ENCODE peak calls at places on chromosomes 4 and X, in four cellular contexts. One of them, this sample, is unnamed.

GRCh38 chr4:116391020-116391419 is 694.4 kb downstream of the TRAM1L1 start:
- DNase-seq in dorsolateral prefrontal cortex: no peak
- DNase-seq in spleen: no peak
- DNase-seq in psoas muscle: no peak
- DNase-seq in this sample: no peak

GRCh38 chr4:77052352-77052751 is 23.4 kb downstream of the CCNI start:
- DNase-seq in psoas muscle: no peak
- DNase-seq in spleen: no peak
- DNase-seq in dorsolateral prefrontal cortex: no peak
- DNase-seq in this sample: peak; percentile 43

GRCh38 chrX:21225643-21226042 is 148.6 kb upstream of the CNKSR2 start:
- DNase-seq in psoas muscle: no peak
- DNase-seq in spleen: no peak
- DNase-seq in dorsolateral prefrontal cortex: no peak
- DNase-seq in this sample: no peak

GRCh38 chrX:122546269-122546668 is 637.8 kb upstream of the GRIA3 start:
- DNase-seq in dorsolateral prefrontal cortex: no peak
- DNase-seq in spleen: no peak
- DNase-seq in psoas muscle: no peak
- DNase-seq in this sample: no peak

GRCh38 chrX:68832516-68833447 is 4.0 kb downstream of the EFNB1 start:
- DNase-seq in spleen: no peak
- DNase-seq in psoas muscle: no peak
- DNase-seq in dorsolateral prefrontal cortex: no peak
- DNase-seq in this sample: no peak

GRCh38 chrX:49199906-49200771 is at the start of gene SYP:
- DNase-seq in psoas muscle: peak; percentile 93
- DNase-seq in spleen: peak; percentile 95
- DNase-seq in dorsolateral prefrontal cortex: peak; percentile 89
- DNase-seq in this sample: peak; percentile 71

GRCh38 chr4:173252024-173252935 is 81.9 kb downstream of the HMGB2 start:
- DNase-seq in psoas muscle: peak; percentile 75
- DNase-seq in spleen: no peak
- DNase-seq in dorsolateral prefrontal cortex: no peak
- DNase-seq in this sample: no peak

GRCh38 chr4:175531405-175532091 is 280.5 kb downstream of the GPM6A start:
- DNase-seq in psoas muscle: no peak
- DNase-seq in dorsolateral prefrontal cortex: no peak
- DNase-seq in spleen: no peak
- DNase-seq in this sample: no peak

GRCh38 chr4:169823685-169824084 is 65.9 kb upstream of the HPF1 start:
- DNase-seq in psoas muscle: no peak
- DNase-seq in dorsolateral prefrontal cortex: no peak
- DNase-seq in spleen: no peak
- DNase-seq in this sample: peak; percentile 46

GRCh38 chrX:39636481-39636880 is 461.3 kb downstream of the BCOR start:
- DNase-seq in spleen: no peak
- DNase-seq in psoas muscle: no peak
- DNase-seq in dorsolateral prefrontal cortex: no peak
- DNase-seq in this sample: no peak

GRCh38 chr4:67909910-67910905 is 26.4 kb upstream of the TMPRSS11D start:
- DNase-seq in psoas muscle: no peak
- DNase-seq in spleen: no peak
- DNase-seq in dorsolateral prefrontal cortex: no peak
- DNase-seq in this sample: no peak

GRCh38 chr4:97662133-97662532 is 481.1 kb downstream of the STPG2 start:
- DNase-seq in psoas muscle: no peak
- DNase-seq in dorsolateral prefrontal cortex: no peak
- DNase-seq in spleen: no peak
- DNase-seq in this sample: no peak

GRCh38 chr4:82525287-82525898 is 36.4 kb downstream of the TMEM150C start:
- DNase-seq in spleen: no peak
- DNase-seq in psoas muscle: no peak
- DNase-seq in dorsolateral prefrontal cortex: no peak
- DNase-seq in this sample: no peak

GRCh38 chrX:119228506-119229290 is 7.4 kb upstream of the PGRMC1 start:
- DNase-seq in spleen: no peak
- DNase-seq in dorsolateral prefrontal cortex: no peak
- DNase-seq in psoas muscle: no peak
- DNase-seq in this sample: no peak

GRCh38 chr4:174464949-174465348 is 57.3 kb downstream of the HPGD start:
- DNase-seq in dorsolateral prefrontal cortex: no peak
- DNase-seq in spleen: no peak
- DNase-seq in psoas muscle: no peak
- DNase-seq in this sample: no peak

GRCh38 chrX:48957477-48957826 is at the start of gene OTUD5:
- DNase-seq in spleen: peak; percentile 93
- DNase-seq in dorsolateral prefrontal cortex: peak; percentile 65
- DNase-seq in psoas muscle: peak; percentile 78
- DNase-seq in this sample: no peak

GRCh38 chrX:17737707-17738001 is 361 bp downstream of the SCML1 start:
- DNase-seq in psoas muscle: no peak
- DNase-seq in dorsolateral prefrontal cortex: no peak
- DNase-seq in spleen: no peak
- DNase-seq in this sample: no peak

GRCh38 chrX:22950278-22951266 is 49.2 kb upstream of the DDX53 start:
- DNase-seq in spleen: no peak
- DNase-seq in dorsolateral prefrontal cortex: no peak
- DNase-seq in psoas muscle: no peak
- DNase-seq in this sample: no peak

GRCh38 chr4:44583393-44583792 is 68.0 kb downstream of the YIPF7 start:
- DNase-seq in dorsolateral prefrontal cortex: no peak
- DNase-seq in psoas muscle: no peak
- DNase-seq in spleen: no peak
- DNase-seq in this sample: no peak

GRCh38 chr4:99585521-99585920 is 10.9 kb downstream of the MTTP start:
- DNase-seq in psoas muscle: no peak
- DNase-seq in spleen: no peak
- DNase-seq in dorsolateral prefrontal cortex: no peak
- DNase-seq in this sample: no peak

GRCh38 chr4:53937918-53938317 is 126.5 kb downstream of the CHIC2 start:
- DNase-seq in spleen: no peak
- DNase-seq in psoas muscle: no peak
- DNase-seq in dorsolateral prefrontal cortex: no peak
- DNase-seq in this sample: no peak

GRCh38 chrX:41553688-41554087 is 106.5 kb downstream of the NYX start:
- DNase-seq in dorsolateral prefrontal cortex: no peak
- DNase-seq in spleen: no peak
- DNase-seq in psoas muscle: no peak
- DNase-seq in this sample: no peak

GRCh38 chr4:48651869-48652447 is 128.1 kb downstream of the FRYL start:
- DNase-seq in spleen: no peak
- DNase-seq in psoas muscle: no peak
- DNase-seq in dorsolateral prefrontal cortex: no peak
- DNase-seq in this sample: no peak

GRCh38 chr4:89111833-89112563 is 665 bp downstream of the TIGD2 start:
- DNase-seq in spleen: no peak
- DNase-seq in dorsolateral prefrontal cortex: no peak
- DNase-seq in psoas muscle: no peak
- DNase-seq in this sample: no peak

GRCh38 chr4:185399466-185399865 is 2.8 kb downstream of the ANKRD37 start:
- DNase-seq in dorsolateral prefrontal cortex: no peak
- DNase-seq in spleen: no peak
- DNase-seq in psoas muscle: no peak
- DNase-seq in this sample: no peak

GRCh38 chrX:22963186-22963585 is 36.6 kb upstream of the DDX53 start:
- DNase-seq in spleen: no peak
- DNase-seq in dorsolateral prefrontal cortex: no peak
- DNase-seq in psoas muscle: no peak
- DNase-seq in this sample: no peak

GRCh38 chr4:76308548-76308947 is 2.0 kb downstream of the STBD1 start:
- DNase-seq in psoas muscle: peak; percentile 70
- DNase-seq in spleen: no peak
- DNase-seq in dorsolateral prefrontal cortex: no peak
- DNase-seq in this sample: no peak

GRCh38 chrX:119672252-119672825 is 20.6 kb downstream of the SEPTIN6 start:
- DNase-seq in dorsolateral prefrontal cortex: no peak
- DNase-seq in spleen: peak; percentile 15
- DNase-seq in psoas muscle: no peak
- DNase-seq in this sample: no peak

GRCh38 chr4:108693211-108693610 is 42.8 kb downstream of the OSTC start:
- DNase-seq in psoas muscle: no peak
- DNase-seq in dorsolateral prefrontal cortex: no peak
- DNase-seq in spleen: no peak
- DNase-seq in this sample: no peak

DNA sequence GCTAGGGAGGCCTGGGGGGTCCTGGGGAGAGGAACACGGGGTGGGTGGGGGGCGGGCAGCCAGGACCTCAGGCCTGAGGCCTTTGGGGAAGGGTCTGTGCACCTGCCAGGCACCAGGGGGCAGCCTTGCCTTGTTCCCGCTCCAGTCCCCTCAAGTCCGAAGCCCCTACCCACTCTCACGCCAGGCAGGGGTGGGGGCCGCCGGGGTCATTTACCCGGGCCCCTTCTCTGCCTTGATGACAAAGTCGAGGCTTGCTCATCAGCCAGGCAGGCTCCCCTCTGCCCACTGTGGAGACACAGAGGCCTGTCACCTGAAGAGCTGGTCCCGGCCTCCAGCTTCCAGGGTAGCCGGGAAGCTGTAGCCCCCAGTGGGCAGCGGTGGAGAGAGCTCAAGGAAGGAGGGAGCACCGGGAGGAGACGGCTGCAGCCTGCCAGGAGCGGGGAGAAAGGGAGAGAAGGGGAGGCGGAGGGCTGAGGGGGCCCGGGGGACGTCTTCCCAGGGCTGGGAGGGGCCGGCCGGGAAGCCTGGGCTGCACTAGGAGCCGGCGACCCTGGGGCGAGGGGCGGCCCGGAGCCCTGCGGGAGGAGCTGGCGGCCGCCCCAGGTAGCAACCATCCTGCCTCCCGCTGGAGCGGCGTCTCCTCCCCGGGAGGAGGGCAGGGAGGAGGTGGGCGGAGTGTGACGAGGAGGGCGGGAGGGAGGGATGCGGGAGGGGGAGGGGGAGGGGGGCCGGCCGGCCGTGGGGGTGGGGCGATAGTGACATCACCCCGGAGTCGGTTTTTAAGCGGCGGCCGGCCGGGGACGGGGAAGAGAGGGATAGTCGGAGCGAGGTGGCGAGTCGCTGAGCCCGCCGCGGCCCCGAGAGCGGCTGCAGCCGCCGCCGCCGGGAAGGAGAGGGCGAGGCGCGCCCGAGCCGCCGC is at the start of gene SLC6A8:
- DNase-seq in dorsolateral prefrontal cortex: peak; percentile 81
- DNase-seq in psoas muscle: peak; percentile 88
- DNase-seq in spleen: no peak
- DNase-seq in this sample: peak; percentile 62
- TF ChIP-seq CTCF in dorsolateral prefrontal cortex: peak; percentile 42
- TF ChIP-seq CTCF in psoas muscle: peak; percentile 44
- TF ChIP-seq CTCF in spleen: no peak
- TF ChIP-seq CTCF in this sample: peak; percentile 52

DNA sequence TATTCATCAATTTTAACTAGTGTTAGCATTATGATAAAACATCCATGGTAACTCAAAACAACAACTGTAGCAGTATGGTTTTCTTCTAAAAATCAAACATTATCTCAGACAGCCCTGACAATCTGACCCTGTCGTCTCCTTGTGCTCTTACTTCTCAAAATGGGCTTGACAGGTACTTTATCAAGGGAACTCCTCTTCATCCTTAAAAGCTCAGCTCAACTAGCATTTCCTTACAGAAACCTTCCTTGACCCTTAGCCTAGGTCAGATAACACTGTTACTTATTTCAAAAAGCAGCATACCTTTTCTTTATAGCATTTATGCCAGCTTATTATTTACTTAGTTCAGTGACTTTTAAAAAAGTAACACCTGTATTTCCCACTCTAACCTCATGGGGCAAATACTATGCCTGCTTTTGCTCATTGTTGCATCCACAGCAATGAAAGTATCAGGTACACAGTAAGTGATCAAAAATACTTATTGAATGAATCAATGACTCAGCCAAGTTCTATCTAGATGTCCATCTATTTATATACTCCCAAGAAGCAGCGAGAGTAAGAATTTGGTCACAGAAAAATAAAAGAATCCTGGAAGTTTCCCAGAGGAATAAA is 41.9 kb downstream of the ADAMTS3 start:
- DNase-seq in spleen: no peak
- DNase-seq in psoas muscle: no peak
- DNase-seq in dorsolateral prefrontal cortex: no peak
- DNase-seq in this sample: no peak
- TF ChIP-seq CTCF in spleen: no peak
- TF ChIP-seq CTCF in psoas muscle: no peak
- TF ChIP-seq CTCF in dorsolateral prefrontal cortex: no peak
- TF ChIP-seq CTCF in this sample: peak; percentile 29

DNA sequence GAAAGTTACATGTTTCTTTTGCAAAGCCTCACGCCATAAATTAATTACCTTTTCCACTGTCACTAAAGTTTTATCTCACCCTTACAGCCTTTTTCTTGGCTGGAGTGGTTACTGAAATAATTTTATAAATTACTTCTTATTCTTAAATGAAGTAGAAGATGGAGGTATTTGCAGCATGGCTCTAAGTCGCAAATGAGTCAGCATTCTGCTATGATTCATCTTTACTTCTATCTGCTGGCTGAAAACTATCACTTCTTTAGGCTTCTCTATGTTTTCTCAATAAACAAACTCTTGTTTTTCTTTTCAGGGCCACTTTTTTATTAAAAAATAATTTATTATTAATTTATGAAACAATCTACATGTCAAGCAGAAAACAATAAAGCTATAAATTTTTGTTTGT is 210.2 kb upstream of the GYPA start:
- DNase-seq in psoas muscle: no peak
- DNase-seq in spleen: no peak
- DNase-seq in dorsolateral prefrontal cortex: no peak
- DNase-seq in this sample: no peak
- TF ChIP-seq CTCF in psoas muscle: no peak
- TF ChIP-seq CTCF in spleen: no peak
- TF ChIP-seq CTCF in dorsolateral prefrontal cortex: no peak
- TF ChIP-seq CTCF in this sample: no peak

GRCh38 chr4:7721984-7722551 is 217.6 kb downstream of the AFAP1 start:
- DNase-seq in spleen: no peak
- DNase-seq in dorsolateral prefrontal cortex: no peak
- DNase-seq in psoas muscle: no peak
- DNase-seq in this sample: no peak
- TF ChIP-seq CTCF in spleen: peak; percentile 11
- TF ChIP-seq CTCF in dorsolateral prefrontal cortex: no peak
- TF ChIP-seq CTCF in psoas muscle: no peak
- TF ChIP-seq CTCF in this sample: no peak

GRCh38 chr4:119564106-119564505 is 64.5 kb downstream of the PDE5A start:
- DNase-seq in psoas muscle: no peak
- DNase-seq in spleen: no peak
- DNase-seq in dorsolateral prefrontal cortex: no peak
- DNase-seq in this sample: no peak

GRCh38 chr4:119559044-119559647 is 69.5 kb downstream of the PDE5A start:
- DNase-seq in dorsolateral prefrontal cortex: no peak
- DNase-seq in spleen: no peak
- DNase-seq in psoas muscle: no peak
- DNase-seq in this sample: no peak
- TF ChIP-seq CTCF in dorsolateral prefrontal cortex: peak; percentile 54
- TF ChIP-seq CTCF in spleen: peak; percentile 15
- TF ChIP-seq CTCF in psoas muscle: peak; percentile 57
- TF ChIP-seq CTCF in this sample: peak; percentile 74